ENCODE peak calls at places on chromosomes 13 and 19, in six cellular contexts. O is IMR-90, K is H9, F is H1, A is trophoblast cell, C is mesenchymal stem cell. V is an unnamed sample.

GRCh38 chr19:5987077-5987818 is 9.3 kb upstream of the RANBP3 start:
- DNase-seq in O (peak), K (peak), F (peak), A (peak), C (peak), V (peak)

GRCh38 chr19:49438261-49438660 is 3.1 kb downstream of the SLC17A7 start:
- DNase-seq in O (no peak), K (no peak), F (no peak), A (no peak), C (no peak), V (no peak)

GRCh38 chr19:408441-409005 is 424 bp downstream of the C2CD4C start:
- DNase-seq in O (no peak), K (peak), F (peak), A (no peak), C (no peak), V (no peak)

GRCh38 chr19:8111376-8111775 is 38.0 kb downstream of the FBN3 start:
- DNase-seq in O (no peak), K (no peak), F (no peak), A (no peak), C (no peak), V (no peak)

GRCh38 chr19:9075064-9075964 is 11.5 kb upstream of the OR1M1 start:
- DNase-seq in O (peak), K (peak), F (peak), A (peak), C (peak), V (peak)

GRCh38 chr19:51461723-51462161 is 3.5 kb upstream of the SIGLEC8 start:
- DNase-seq in O (no peak), K (no peak), F (no peak), A (no peak), C (no peak), V (no peak)

GRCh38 chr13:70812481-70812880 is 704.2 kb upstream of the KLHL1 start:
- DNase-seq in O (peak), K (no peak), F (no peak), A (no peak), C (peak), V (no peak)

GRCh38 chr19:2923510-2923909 is 21.3 kb downstream of the ZNF77 start:
- DNase-seq in O (peak), K (no peak), F (no peak), A (no peak), C (no peak), V (no peak)

GRCh38 chr19:16259385-16260159 is 61.9 kb downstream of the AP1M1 start:
- DNase-seq in O (no peak), K (no peak), F (no peak), A (no peak), C (no peak), V (no peak)

GRCh38 chr19:50569023-50569697 is 925 bp upstream of the LRRC4B start:
- DNase-seq in O (no peak), K (no peak), F (peak), A (no peak), C (no peak), V (no peak)

GRCh38 chr13:73216381-73216831 is 157.6 kb downstream of the KLF5 start:
- DNase-seq in O (no peak), K (no peak), F (no peak), A (peak), C (no peak), V (no peak)

GRCh38 chr13:113061271-113061625 is 44.3 kb upstream of the F7 start:
- DNase-seq in O (no peak), K (no peak), F (no peak), A (no peak), C (no peak), V (no peak)

GRCh38 chr13:24032674-24033073 is 127.8 kb upstream of the SPATA13 start:
- DNase-seq in O (peak), K (no peak), F (no peak), A (no peak), C (no peak), V (no peak)

GRCh38 chr13:33787051-33787591 is 30.8 kb upstream of the RFC3 start:
- DNase-seq in O (no peak), K (no peak), F (no peak), A (peak), C (peak), V (no peak)

GRCh38 chr19:1762243-1763140 is 9.2 kb downstream of the ONECUT3 start:
- DNase-seq in O (no peak), K (no peak), F (peak), A (no peak), C (no peak), V (no peak)

GRCh38 chr19:15463865-15464371 is 426 bp downstream of the RASAL3 start:
- DNase-seq in O (no peak), K (peak), F (no peak), A (no peak), C (no peak), V (no peak)

GRCh38 chr19:40466219-40467006 is at the start of gene SPTBN4:
- DNase-seq in O (no peak), K (peak), F (peak), A (peak), C (no peak), V (no peak)

GRCh38 chr13:21079761-21080730 is 18.7 kb upstream of the LATS2 start:
- DNase-seq in O (peak), K (no peak), F (no peak), A (peak), C (peak), V (no peak)

GRCh38 chr13:79385694-79386093 is 20.4 kb downstream of the RBM26 start:
- DNase-seq in O (no peak), K (no peak), F (no peak), A (no peak), C (peak), V (no peak)

GRCh38 chr13:79988573-79988972 is 352.4 kb downstream of the SPRY2 start:
- DNase-seq in O (peak), K (no peak), F (no peak), A (peak), C (peak), V (no peak)

GRCh38 chr13:41458939-41459753 is 1.8 kb downstream of the RGCC start:
- DNase-seq in O (peak), K (no peak), F (peak), A (peak), C (peak), V (no peak)

GRCh38 chr13:75715598-75716523 is 79.7 kb downstream of the LMO7 start:
- DNase-seq in O (no peak), K (no peak), F (no peak), A (no peak), C (peak), V (no peak)

GRCh38 chr19:41939861-41940442 is 11.7 kb upstream of the ERFL start:
- DNase-seq in O (no peak), K (no peak), F (peak), A (no peak), C (no peak), V (no peak)

GRCh38 chr19:16293133-16294085 is 31.2 kb upstream of the KLF2 start:
- DNase-seq in O (peak), K (no peak), F (no peak), A (no peak), C (peak), V (no peak)

GRCh38 chr19:15180451-15181390 is 20.1 kb downstream of the NOTCH3 start:
- DNase-seq in O (no peak), K (peak), F (peak), A (peak), C (no peak), V (no peak)

GRCh38 chr13:68170961-68171360 is 940.8 kb upstream of the PCDH9 start:
- DNase-seq in O (no peak), K (no peak), F (no peak), A (no peak), C (no peak), V (no peak)

GRCh38 chr13:44972956-44973581 is 16.2 kb downstream of the NUFIP1 start:
- DNase-seq in O (peak), K (no peak), F (no peak), A (no peak), C (peak), V (no peak)

GRCh38 chr19:5706876-5707573 is 12.9 kb downstream of the LONP1 start:
- DNase-seq in O (no peak), K (no peak), F (no peak), A (no peak), C (no peak), V (no peak)

GRCh38 chr13:91017031-91017668 is 330.3 kb upstream of the MIR17HG start:
- DNase-seq in O (peak), K (peak), F (peak), A (peak), C (peak), V (peak)

GRCh38 chr19:55373993-55374757 is 2.5 kb upstream of the TMEM190 start:
- DNase-seq in O (peak), K (no peak), F (no peak), A (no peak), C (peak), V (no peak)

GRCh38 chr13:29301027-29301426 is 294.5 kb downstream of the SLC7A1 start:
- DNase-seq in O (no peak), K (peak), F (peak), A (no peak), C (no peak), V (no peak)

GRCh38 chr19:778910-779653 is 18.2 kb upstream of the PTBP1 start:
- DNase-seq in O (peak), K (no peak), F (no peak), A (peak), C (peak), V (no peak)

GRCh38 chr19:49168421-49168820 is 10.8 kb downstream of the TRPM4 start:
- DNase-seq in O (no peak), K (no peak), F (no peak), A (no peak), C (no peak), V (no peak)

GRCh38 chr19:43444531-43445340 is 20.7 kb downstream of the LYPD3 start:
- DNase-seq in O (no peak), K (no peak), F (no peak), A (peak), C (no peak), V (no peak)

GRCh38 chr13:100694722-100695644 is 20.4 kb upstream of the TMTC4 start:
- DNase-seq in O (peak), K (peak), F (peak), A (peak), C (peak), V (peak)

GRCh38 chr13:84553252-84553651 is 671.0 kb upstream of the SLITRK1 start:
- DNase-seq in O (no peak), K (no peak), F (no peak), A (no peak), C (no peak), V (no peak)

DNA sequence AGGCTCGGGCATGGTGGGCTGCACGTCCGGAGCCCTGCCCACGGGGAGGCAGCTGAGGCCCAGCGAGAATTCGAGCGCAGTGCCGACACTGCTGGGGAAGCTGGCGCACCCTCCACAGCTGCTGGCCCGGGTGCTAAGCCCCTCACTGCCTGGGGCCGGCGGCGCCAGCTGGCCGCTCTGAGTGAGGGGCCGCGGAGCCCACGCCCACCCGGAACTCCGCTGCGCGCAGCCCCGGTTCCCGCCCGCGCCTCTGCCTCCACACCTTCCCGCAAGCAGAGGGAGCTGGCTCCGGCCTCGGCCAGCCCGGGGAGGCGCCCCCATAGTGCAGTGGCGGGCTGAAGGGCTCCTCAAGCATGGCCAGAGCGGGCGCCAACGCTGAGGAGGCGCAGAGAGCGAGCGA is 2080.4 kb downstream of the PCDH9 start:
- DNase-seq in O (no peak), K (peak), F (no peak), A (no peak), C (no peak), V (no peak)
- H3K14ac ChIP-seq in O (no peak), K (no peak), F (no peak), A (no peak), C (no peak), V (peak)

GRCh38 chr19:39409886-39410619 is 2.4 kb upstream of the PLEKHG2 start:
- DNase-seq in O (no peak), K (no peak), F (peak), A (peak), C (peak), V (no peak)
- H2BK120ac ChIP-seq in O (peak), K (peak), F (no peak), A (peak), C (peak), V (peak)

DNA sequence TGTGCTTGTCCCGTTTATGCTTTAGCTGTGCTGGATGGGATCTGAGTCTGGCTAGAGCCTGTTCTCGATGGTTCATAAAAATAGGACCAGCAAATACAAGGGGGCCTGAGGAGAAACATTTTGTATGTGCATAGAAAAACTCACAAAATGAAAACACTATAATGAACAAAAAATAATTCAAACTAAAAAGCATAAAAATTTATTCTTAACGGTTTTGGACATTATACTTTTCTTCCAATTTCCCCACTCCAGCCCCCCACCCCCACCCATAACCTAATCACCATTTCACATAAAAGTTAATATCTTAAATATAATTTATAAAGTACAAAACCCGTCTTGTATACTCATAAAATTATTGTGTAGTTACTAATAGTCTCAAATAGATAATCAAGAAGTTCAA is 93.7 kb downstream of the MYCBP2 start:
- DNase-seq in O (no peak), K (no peak), F (no peak), A (no peak), C (no peak), V (no peak)
- H3K14ac ChIP-seq in O (no peak), K (no peak), F (no peak), A (no peak), C (no peak), V (no peak)

GRCh38 chr13:111211789-111212516 is 96.8 kb downstream of the ARHGEF7 start:
- DNase-seq in O (peak), K (peak), F (no peak), A (peak), C (peak), V (no peak)
- H2BK120ac ChIP-seq in O (peak), K (no peak), F (no peak), A (peak), C (no peak), V (no peak)

DNA sequence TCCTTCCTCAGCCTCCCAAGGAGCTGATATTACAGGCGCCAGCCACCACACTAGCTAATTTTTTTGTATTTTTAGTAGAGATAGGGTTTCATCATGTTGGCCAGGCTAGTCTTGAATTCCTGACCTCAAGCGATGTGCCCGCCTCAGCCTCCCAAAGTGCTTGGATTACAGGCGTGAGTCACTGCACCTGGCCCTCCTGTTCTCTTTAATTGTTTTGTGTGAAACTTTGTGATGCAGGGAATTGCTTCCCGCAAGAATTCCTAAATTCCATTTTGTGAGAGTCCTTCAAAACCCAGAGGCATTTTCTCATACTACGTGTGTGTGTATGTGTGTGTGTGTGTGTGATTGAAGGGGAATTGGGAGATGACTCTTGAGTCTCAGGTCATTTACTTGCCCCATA is 65.0 kb upstream of the ZNF835 start:
- DNase-seq in O (no peak), K (no peak), F (no peak), A (peak), C (no peak), V (no peak)
- H3K14ac ChIP-seq in O (no peak), K (no peak), F (no peak), A (no peak), C (no peak), V (no peak)

V was measured in neuronal stem cell.